ENCODE peak calls at places on chromosomes 11 and 22, in ten cellular contexts. E is activated naive CD4-positive, alpha-beta T cell treated with anti-CD3 and anti-CD28 coated beads, Interleukin-2, amount 50 U/mL, for 16 hours; W is stimulated activated CD4-positive, alpha-beta T cell treated with anti-CD3 and anti-CD28 coated beads, Interleukin-12 subunit alpha, Interleukin-12 subunit beta, amount 100 ng/mL, for 24 hours; F is memory B cell; R is NAMALWA; H is ELF-1; S is cardiac fibroblast; T is NCI-H460; I is HEK293T; U is HS-27A. G is an unnamed sample.

GRCh38 chr11:61725632-61726280 is 26.7 kb upstream of the MYRF start:
- DNase-seq in E (no peak), W (no peak), F (no peak), R (no peak), H (no peak), S (peak), T (no peak), I (no peak), U (no peak), G (no peak)

GRCh38 chr11:126482586-126483108 is 127.2 kb downstream of the ST3GAL4 start:
- DNase-seq in E (no peak), W (no peak), F (no peak), R (no peak), H (no peak), S (peak), T (no peak), I (no peak), U (no peak), G (no peak)

GRCh38 chr11:10181811-10182210 is 112.2 kb downstream of the SBF2 start:
- DNase-seq in E (no peak), W (no peak), F (no peak), R (peak), H (no peak), S (peak), T (peak), I (no peak), U (no peak), G (peak)

GRCh38 chr11:95254139-95254704 is 23.2 kb upstream of the SESN3 start:
- DNase-seq in E (peak), W (peak), F (peak), R (peak), H (peak), S (peak), T (peak), I (peak), U (no peak), G (peak)

GRCh38 chr11:65850217-65851082 is 7.5 kb downstream of the CFL1 start:
- DNase-seq in E (no peak), W (no peak), F (no peak), R (peak), H (peak), S (no peak), T (no peak), I (no peak), U (no peak), G (no peak)

GRCh38 chr11:75383246-75383645 is 16.1 kb upstream of the RPS3 start:
- DNase-seq in E (no peak), W (no peak), F (no peak), R (no peak), H (peak), S (no peak), T (no peak), I (no peak), U (no peak), G (peak)

GRCh38 chr11:1341928-1342524 is 32.6 kb upstream of the TOLLIP start:
- DNase-seq in E (no peak), W (no peak), F (no peak), R (no peak), H (no peak), S (peak), T (peak), I (no peak), U (no peak), G (peak)

GRCh38 chr22:26573026-26573662 is 16.8 kb downstream of the TPST2 start:
- DNase-seq in E (no peak), W (no peak), F (no peak), R (no peak), H (no peak), S (peak), T (no peak), I (no peak), U (no peak), G (no peak)

GRCh38 chr11:68977781-68978625 is 2.8 kb downstream of the MRGPRD start:
- DNase-seq in E (no peak), W (no peak), F (no peak), R (no peak), H (no peak), S (no peak), T (no peak), I (no peak), U (no peak), G (no peak)